ENCODE peak calls at places on chromosomes 7 and 10, in five cellular contexts. I is midbrain; W is activated T-helper 1 cell treated with anti-CD3 and anti-CD28 coated beads, Interleukin-2, amount 50 U/mL, for 16 hours; S is substantia nigra; C is T-helper 9 cell. Z is an unnamed sample.

GRCh38 chr7:16817536-16817935 is 12.7 kb upstream of the AGR2 start:
- DNase-seq in I (no peak), W (no peak), S (no peak), C (no peak), Z (no peak)

GRCh38 chr7:75762350-75762917 is 9.6 kb downstream of the CCL26 start:
- DNase-seq in I (peak), W (no peak), S (no peak), C (no peak), Z (no peak)

GRCh38 chr10:5449823-5450222 is 37.5 kb downstream of the NET1 start:
- DNase-seq in I (no peak), W (no peak), S (no peak), C (no peak), Z (no peak)

GRCh38 chr7:77266162-77266807 is 66.7 kb upstream of the FGL2 start:
- DNase-seq in I (no peak), W (no peak), S (no peak), C (no peak), Z (no peak)

GRCh38 chr10:102403115-102403514 is 7.6 kb downstream of the NFKB2 start:
- DNase-seq in I (no peak), W (no peak), S (no peak), C (no peak), Z (no peak)

GRCh38 chr10:21505711-21506278 is 19.7 kb downstream of the SKIDA1 start:
- DNase-seq in I (no peak), W (no peak), S (no peak), C (no peak), Z (no peak)

GRCh38 chr10:70660722-70661121 is 11.6 kb upstream of the ADAMTS14 start:
- DNase-seq in I (peak), W (no peak), S (no peak), C (no peak), Z (no peak)

GRCh38 chr10:5895804-5896203 is 5.8 kb downstream of the FBH1 start:
- DNase-seq in I (no peak), W (no peak), S (no peak), C (no peak), Z (no peak)

GRCh38 chr10:17415046-17415643 is 39.2 kb downstream of the ST8SIA6 start:
- DNase-seq in I (no peak), W (no peak), S (no peak), C (no peak), Z (no peak)

GRCh38 chr10:111360260-111360925 is 283.6 kb downstream of the ADRA2A start:
- DNase-seq in I (peak), W (no peak), S (no peak), C (no peak), Z (no peak)

GRCh38 chr7:43583424-43584199 is 704 bp downstream of the STK17A start:
- DNase-seq in I (peak), W (peak), S (peak), C (peak), Z (peak)

GRCh38 chr7:36723951-36724664 is at the start of gene AOAH:
- DNase-seq in I (peak), W (peak), S (no peak), C (peak), Z (peak)

GRCh38 chr7:46680147-46680546 is 759.1 kb upstream of the IGFBP3 start:
- DNase-seq in I (no peak), W (no peak), S (no peak), C (no peak), Z (no peak)

GRCh38 chr7:88217675-88218427 is 2.0 kb downstream of the SRI start:
- DNase-seq in I (no peak), W (no peak), S (no peak), C (no peak), Z (no peak)

GRCh38 chr10:98908868-98909267 is 326.8 kb downstream of the HPSE2 start:
- DNase-seq in I (no peak), W (no peak), S (no peak), C (no peak), Z (no peak)

GRCh38 chr10:85262992-85263391 is 934.6 kb downstream of the CCSER2 start:
- DNase-seq in I (no peak), W (no peak), S (no peak), C (no peak), Z (no peak)

GRCh38 chr7:155562106-155562505 is 15.7 kb upstream of the CNPY1 start:
- DNase-seq in I (no peak), W (no peak), S (no peak), C (no peak), Z (no peak)

GRCh38 chr10:5665380-5666323 is 743 bp downstream of the ASB13 start:
- DNase-seq in I (peak), W (no peak), S (no peak), C (no peak), Z (no peak)

GRCh38 chr7:100034871-100035510 is 14.6 kb upstream of the ZSCAN21 start:
- DNase-seq in I (no peak), W (no peak), S (no peak), C (no peak), Z (no peak)

GRCh38 chr7:155344270-155344617 is 46.6 kb downstream of the INSIG1 start:
- DNase-seq in I (no peak), W (no peak), S (no peak), C (no peak), Z (no peak)

GRCh38 chr7:141700291-141700847 is 1.6 kb downstream of the DENND11 start:
- DNase-seq in I (peak), W (no peak), S (no peak), C (no peak), Z (no peak)

GRCh38 chr7:75686551-75686950 is 52.2 kb downstream of the HIP1 start:
- DNase-seq in I (no peak), W (no peak), S (no peak), C (no peak), Z (no peak)

GRCh38 chr10:43819464-43820225 is 171.0 kb upstream of the ZNF32 start:
- DNase-seq in I (no peak), W (no peak), S (no peak), C (no peak), Z (no peak)

GRCh38 chr10:25082276-25083204 is 66.1 kb downstream of the THNSL1 start:
- DNase-seq in I (peak), W (no peak), S (no peak), C (no peak), Z (no peak)

GRCh38 chr7:151690597-151690996 is 170.9 kb upstream of the RHEB start:
- DNase-seq in I (no peak), W (no peak), S (no peak), C (no peak), Z (no peak)